ENCODE peak calls at places on chromosomes 12 and 14, in eight cellular contexts. U is fibroblast of the aortic adventitia, P is astrocyte of the spinal cord, W is choroid plexus epithelial cell, S is bronchial epithelial cell, N is K562, K is dorsolateral prefrontal cortex, A is tibial artery. C is an unnamed sample.

GRCh38 chr14:99774526-99775307 is 18.5 kb upstream of the EML1 start:
- DNase-seq in U (peak), P (peak), W (peak), S (no peak), N (no peak), K (no peak), A (no peak), C (no peak)

GRCh38 chr12:103745962-103746361 is 95.1 kb downstream of the NT5DC3 start:
- DNase-seq in U (no peak), P (no peak), W (peak), S (no peak), N (no peak), K (no peak), A (no peak), C (no peak)

GRCh38 chr12:132395192-132395907 is 66.0 kb upstream of the GALNT9 start:
- DNase-seq in U (no peak), P (no peak), W (no peak), S (no peak), N (no peak), K (no peak), A (peak), C (no peak)

GRCh38 chr12:89999699-90000505 is 291.3 kb upstream of the ATP2B1 start:
- DNase-seq in U (peak), P (peak), W (peak), S (no peak), N (no peak), K (no peak), A (no peak), C (no peak)

GRCh38 chr12:55743131-55743921 is 404 bp downstream of the GDF11 start:
- DNase-seq in U (peak), P (peak), W (peak), S (peak), N (peak), K (no peak), A (peak), C (peak)

GRCh38 chr14:78232666-78233065 is 62.5 kb downstream of the NRXN3 start:
- DNase-seq in U (no peak), P (no peak), W (no peak), S (no peak), N (no peak), K (no peak), A (no peak), C (no peak)

GRCh38 chr12:6215932-6216494 is 15.8 kb downstream of the CD9 start:
- DNase-seq in U (peak), P (peak), W (peak), S (peak), N (no peak), K (peak), A (peak), C (peak)

GRCh38 chr14:104925941-104926609 is 1.4 kb downstream of the PLD4 start:
- DNase-seq in U (no peak), P (no peak), W (peak), S (no peak), N (no peak), K (no peak), A (no peak), C (no peak)

GRCh38 chr14:105540811-105541210 is 14.4 kb downstream of the TMEM121 start:
- DNase-seq in U (no peak), P (no peak), W (no peak), S (no peak), N (no peak), K (no peak), A (no peak), C (no peak)

GRCh38 chr12:125540580-125541204 is 475.5 kb downstream of the AACS start:
- DNase-seq in U (no peak), P (no peak), W (no peak), S (no peak), N (no peak), K (no peak), A (no peak), C (no peak)

GRCh38 chr12:56725723-56726102 is 614 bp upstream of the NACA start:
- DNase-seq in U (no peak), P (no peak), W (no peak), S (no peak), N (no peak), K (no peak), A (no peak), C (no peak)

GRCh38 chr12:43556057-43556456 is 4.1 kb upstream of the ADAMTS20 start:
- DNase-seq in U (no peak), P (no peak), W (no peak), S (no peak), N (no peak), K (no peak), A (no peak), C (no peak)

GRCh38 chr12:22935090-22935489 is 310.1 kb downstream of the ETNK1 start:
- DNase-seq in U (no peak), P (peak), W (peak), S (no peak), N (no peak), K (no peak), A (no peak), C (no peak)

GRCh38 chr14:78405071-78405856 is 235.1 kb downstream of the NRXN3 start:
- DNase-seq in U (no peak), P (no peak), W (peak), S (no peak), N (no peak), K (no peak), A (no peak), C (no peak)

GRCh38 chr12:132475304-132476037 is 14.5 kb upstream of the FBRSL1 start:
- DNase-seq in U (no peak), P (no peak), W (no peak), S (no peak), N (peak), K (no peak), A (no peak), C (no peak)

GRCh38 chr12:66210840-66211239 is 21.8 kb downstream of the IRAK3 start:
- DNase-seq in U (peak), P (no peak), W (peak), S (peak), N (no peak), K (no peak), A (no peak), C (no peak)

GRCh38 chr14:70887207-70888150 is 19.8 kb upstream of the PCNX1 start:
- DNase-seq in U (peak), P (peak), W (peak), S (peak), N (no peak), K (no peak), A (no peak), C (no peak)

GRCh38 chr12:31585271-31585670 is 5.7 kb downstream of the DENND5B start:
- DNase-seq in U (peak), P (peak), W (peak), S (no peak), N (no peak), K (no peak), A (no peak), C (no peak)

GRCh38 chr14:70858641-70859040 is 48.6 kb upstream of the PCNX1 start:
- DNase-seq in U (no peak), P (no peak), W (no peak), S (no peak), N (no peak), K (no peak), A (no peak), C (no peak)

GRCh38 chr14:101462726-101463565 is 98.3 kb upstream of the DIO3 start:
- DNase-seq in U (no peak), P (no peak), W (peak), S (no peak), N (no peak), K (no peak), A (peak), C (no peak)

GRCh38 chr12:53806689-53807088 is 54.9 kb upstream of the CISTR start:
- DNase-seq in U (peak), P (peak), W (peak), S (no peak), N (no peak), K (no peak), A (no peak), C (no peak)

GRCh38 chr12:34403706-34404376 is 381.5 kb downstream of the ALG10 start:
- DNase-seq in U (no peak), P (no peak), W (no peak), S (no peak), N (no peak), K (peak), A (peak), C (no peak)

GRCh38 chr14:50658203-50658602 is 9.9 kb downstream of the SAV1 start:
- DNase-seq in U (peak), P (peak), W (peak), S (peak), N (no peak), K (no peak), A (no peak), C (no peak)

GRCh38 chr14:68444449-68445168 is 348.3 kb downstream of the ZFP36L1 start:
- DNase-seq in U (peak), P (peak), W (peak), S (no peak), N (no peak), K (no peak), A (no peak), C (no peak)

GRCh38 chr12:55741978-55742377 is 944 bp upstream of the GDF11 start:
- DNase-seq in U (no peak), P (no peak), W (no peak), S (no peak), N (no peak), K (no peak), A (no peak), C (no peak)

GRCh38 chr14:53509227-53509822 is 356.2 kb upstream of the DDHD1 start:
- DNase-seq in U (peak), P (peak), W (no peak), S (peak), N (no peak), K (no peak), A (no peak), C (no peak)

GRCh38 chr12:27246774-27247173 is 2.7 kb downstream of the STK38L start:
- DNase-seq in U (peak), P (peak), W (no peak), S (peak), N (no peak), K (no peak), A (no peak), C (no peak)

GRCh38 chr12:132015686-132016430 is 66.1 kb downstream of the EP400 start:
- DNase-seq in U (no peak), P (no peak), W (no peak), S (no peak), N (no peak), K (no peak), A (peak), C (no peak)

GRCh38 chr14:105305350-105305749 is 4.5 kb upstream of the BRF1 start:
- DNase-seq in U (no peak), P (no peak), W (no peak), S (no peak), N (no peak), K (no peak), A (no peak), C (no peak)

GRCh38 chr14:53874704-53875103 is 81.9 kb downstream of the BMP4 start:
- DNase-seq in U (no peak), P (no peak), W (no peak), S (no peak), N (no peak), K (no peak), A (no peak), C (no peak)

GRCh38 chr12:39490500-39491276 is 47.8 kb upstream of the KIF21A start:
- DNase-seq in U (peak), P (peak), W (peak), S (peak), N (no peak), K (no peak), A (no peak), C (no peak)

GRCh38 chr12:91743727-91744126 is 401.9 kb downstream of the BTG1 start:
- DNase-seq in U (no peak), P (no peak), W (no peak), S (no peak), N (no peak), K (no peak), A (no peak), C (no peak)

GRCh38 chr12:108792361-108793292 is 61.3 kb upstream of the CORO1C start:
- DNase-seq in U (no peak), P (no peak), W (no peak), S (no peak), N (no peak), K (no peak), A (no peak), C (no peak)

GRCh38 chr12:106239241-106239950 is 8.4 kb downstream of the CKAP4 start:
- DNase-seq in U (no peak), P (no peak), W (no peak), S (no peak), N (no peak), K (no peak), A (no peak), C (no peak)
- TF ChIP-seq CTCF in U (no peak), P (no peak), W (no peak), S (no peak), N (no peak), K (no peak), A (no peak), C (no peak)

DNA sequence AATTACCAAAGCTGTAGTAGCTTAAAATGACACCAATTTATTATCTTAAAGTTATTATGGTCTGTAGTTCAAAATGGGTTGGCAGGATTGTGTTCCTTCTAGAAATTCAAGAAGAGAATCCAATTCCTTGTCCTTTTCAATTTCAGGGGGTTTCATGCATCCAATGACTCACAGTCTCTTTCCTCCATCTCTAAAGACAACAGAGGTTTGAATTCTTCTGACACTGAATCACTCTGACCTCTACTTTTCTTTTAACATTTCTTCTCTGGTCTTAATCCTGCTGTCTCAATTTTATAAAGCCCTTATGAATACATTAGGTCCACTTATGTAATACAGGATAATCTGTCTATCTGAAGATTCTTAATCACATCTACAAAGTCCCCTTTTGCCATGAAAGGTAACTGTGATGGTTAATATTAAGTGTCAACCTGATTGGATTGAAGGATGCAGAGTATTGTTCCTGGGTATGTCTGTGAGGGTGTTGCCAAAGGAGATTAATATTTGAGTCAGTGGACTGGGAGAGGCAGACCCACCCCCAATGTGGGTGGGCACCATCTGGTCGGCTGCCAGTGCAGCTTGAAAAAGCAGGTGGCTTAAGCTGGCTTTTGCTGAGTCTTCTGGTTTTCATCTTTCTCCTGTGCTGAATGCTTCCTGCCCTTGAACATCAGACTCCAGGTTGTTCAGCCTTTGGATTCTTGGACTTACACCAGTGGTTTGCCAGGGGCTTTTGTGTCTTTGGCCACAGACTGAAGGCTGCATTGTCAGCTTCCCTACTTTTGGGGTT is 243.0 kb downstream of the ATXN7L3B start:
- DNase-seq in U (peak), P (peak), W (peak), S (peak), N (no peak), K (no peak), A (no peak), C (no peak)
- H3K4me3 ChIP-seq in U (no peak), P (no peak), W (no peak), S (no peak), N (no peak), K (no peak), A (no peak), C (no peak)

DNA sequence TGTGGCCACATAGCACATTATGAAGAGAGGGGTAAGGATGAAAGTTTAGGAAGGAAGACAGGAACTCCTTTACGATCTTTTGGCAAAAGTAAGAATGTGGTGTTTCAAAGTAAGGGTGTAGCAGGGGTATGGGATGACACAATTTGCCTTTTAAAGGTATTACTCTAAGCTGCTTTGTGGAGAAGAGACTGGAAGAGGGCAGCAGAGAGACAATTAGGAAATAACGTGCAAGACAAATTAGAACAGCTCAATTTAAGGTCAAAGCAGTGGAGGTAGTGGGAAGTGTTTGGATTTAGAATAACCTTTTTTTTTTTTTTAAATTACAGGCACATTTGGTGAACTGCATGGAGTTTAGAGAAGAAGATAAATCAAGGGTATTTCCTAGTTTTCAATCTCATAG is 342.6 kb downstream of the NOVA1 start:
- DNase-seq in U (peak), P (peak), W (peak), S (peak), N (no peak), K (no peak), A (no peak), C (peak)
- TF ChIP-seq CTCF in U (peak), P (peak), W (peak), S (peak), N (no peak), K (peak), A (no peak), C (peak)

DNA sequence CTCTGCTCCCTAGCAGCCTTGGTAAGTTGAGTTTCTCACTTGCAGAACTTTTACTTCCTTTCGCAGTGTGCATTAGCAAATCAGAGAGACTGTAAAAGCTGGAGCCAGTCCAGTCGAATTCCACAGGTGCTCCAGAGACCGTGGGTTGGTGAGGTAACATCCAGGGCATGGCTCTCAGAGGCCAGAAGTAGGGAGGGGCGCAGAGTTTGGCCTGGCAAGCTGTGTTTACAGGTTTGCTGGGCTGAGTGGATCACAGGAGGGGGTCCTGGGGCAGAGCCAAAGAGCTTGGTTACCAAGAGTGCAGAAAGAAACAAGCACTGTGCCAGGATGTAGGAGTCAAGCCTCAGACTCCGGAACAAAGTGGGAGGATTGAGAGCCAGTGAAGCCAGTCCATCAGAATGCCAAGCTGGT is 10.2 kb upstream of the BHLHE41 start:
- DNase-seq in U (no peak), P (peak), W (peak), S (no peak), N (no peak), K (no peak), A (peak), C (no peak)
- H3K4me3 ChIP-seq in U (no peak), P (no peak), W (no peak), S (no peak), N (no peak), K (no peak), A (no peak), C (no peak)

GRCh38 chr12:44774815-44775411 is 101.2 kb downstream of the NELL2 start:
- DNase-seq in U (peak), P (no peak), W (peak), S (peak), N (peak), K (no peak), A (no peak), C (no peak)
- TF ChIP-seq CTCF in U (peak), P (peak), W (peak), S (peak), N (peak), K (peak), A (peak), C (peak)

GRCh38 chr14:51776102-51776894 is 84.1 kb upstream of the GNG2 start:
- DNase-seq in U (peak), P (peak), W (peak), S (peak), N (peak), K (no peak), A (no peak), C (no peak)
- H3K4me3 ChIP-seq in U (peak), P (no peak), W (peak), S (peak), N (no peak), K (no peak), A (no peak), C (no peak)

DNA sequence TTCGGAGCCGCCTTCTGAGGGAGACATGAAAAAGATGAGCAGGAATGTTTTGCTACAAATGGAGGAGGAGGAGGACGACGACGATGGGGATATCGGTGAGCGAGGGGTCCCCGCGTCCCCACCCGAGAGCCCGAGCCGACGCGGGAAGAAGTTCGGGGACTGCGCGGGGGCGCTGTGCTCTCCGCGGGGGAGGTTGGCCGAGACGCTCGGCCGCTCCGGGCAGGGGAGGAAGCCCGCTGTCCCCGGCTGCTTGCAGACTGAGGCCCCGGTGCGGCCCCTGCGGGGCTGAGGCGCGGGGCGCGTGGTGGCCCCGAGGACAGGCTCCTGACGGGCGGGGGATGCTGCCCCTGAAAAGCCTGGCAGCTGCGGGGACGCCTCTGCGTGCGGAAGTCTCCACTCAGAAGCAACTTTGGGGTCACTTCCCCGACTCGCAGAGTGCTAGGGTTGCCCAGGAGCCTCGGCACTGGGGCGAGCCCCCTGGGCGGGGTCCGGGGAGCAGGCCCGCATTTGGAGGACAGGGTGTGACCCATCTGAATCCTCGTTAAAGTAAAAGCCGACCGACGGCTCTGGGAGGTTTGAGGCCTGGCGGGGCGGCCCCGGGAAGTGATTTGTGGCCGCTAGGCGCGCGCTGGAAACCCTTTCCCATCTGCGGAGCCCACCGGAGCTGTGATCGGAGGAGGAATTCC is 545 bp downstream of the ANO6 start:
- DNase-seq in U (peak), P (peak), W (peak), S (peak), N (peak), K (no peak), A (peak), C (no peak)
- TF ChIP-seq CTCF in U (peak), P (peak), W (peak), S (peak), N (no peak), K (no peak), A (peak), C (peak)

DNA sequence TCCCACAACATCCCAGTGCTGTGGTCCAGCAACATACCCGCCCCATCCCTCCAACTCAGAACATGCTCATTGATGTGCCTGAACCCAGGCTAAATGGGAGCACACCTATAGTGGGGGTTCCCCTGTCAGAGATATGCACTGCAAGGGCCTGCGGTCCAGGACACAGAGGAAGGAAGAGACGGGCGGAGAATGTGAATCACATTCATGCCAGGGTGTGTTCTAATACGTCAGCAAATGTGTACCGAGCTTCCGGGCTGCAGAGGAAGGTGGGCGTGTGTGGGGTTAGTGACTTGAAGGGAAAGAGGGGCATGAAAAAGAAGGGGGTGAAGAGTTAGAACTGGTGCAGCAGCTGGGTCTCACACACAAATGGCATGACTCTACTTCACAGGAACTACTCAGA is 83.7 kb downstream of the DPF3 start:
- DNase-seq in U (no peak), P (no peak), W (no peak), S (peak), N (no peak), K (no peak), A (no peak), C (no peak)
- H3K4me3 ChIP-seq in U (no peak), P (no peak), W (no peak), S (no peak), N (no peak), K (no peak), A (no peak), C (no peak)